ENCODE peak calls at places on chromosomes 7 and 10, in five cellular contexts. One of them, this sample, is unnamed.

GRCh38 chr7:87876759-87877234 is 504 bp downstream of the DBF4 start:
- DNase-seq in Panc1: no peak
- DNase-seq in AG04449: no peak
- DNase-seq in cardiac muscle cell: peak; percentile 78
- DNase-seq in activated effector memory CD4-positive, alpha-beta T cell treated with anti-CD3 and anti-CD28 coated beads, Interleukin-2, amount 50 U/mL, for 16 hours: peak; percentile 81
- DNase-seq in this sample: peak; percentile 21

GRCh38 chr10:94299417-94299816 is 63.3 kb downstream of the NOC3L start:
- DNase-seq in Panc1: no peak
- DNase-seq in AG04449: no peak
- DNase-seq in cardiac muscle cell: no peak
- DNase-seq in activated effector memory CD4-positive, alpha-beta T cell treated with anti-CD3 and anti-CD28 coated beads, Interleukin-2, amount 50 U/mL, for 16 hours: no peak
- DNase-seq in this sample: peak; percentile 64

GRCh38 chr7:88668591-88668990 is 90.9 kb upstream of the ZNF804B start:
- DNase-seq in Panc1: no peak
- DNase-seq in AG04449: no peak
- DNase-seq in cardiac muscle cell: no peak
- DNase-seq in activated effector memory CD4-positive, alpha-beta T cell treated with anti-CD3 and anti-CD28 coated beads, Interleukin-2, amount 50 U/mL, for 16 hours: no peak
- DNase-seq in this sample: no peak

GRCh38 chr7:40843338-40844026 is 708.7 kb downstream of the SUGCT start:
- DNase-seq in Panc1: no peak
- DNase-seq in AG04449: no peak
- DNase-seq in cardiac muscle cell: no peak
- DNase-seq in activated effector memory CD4-positive, alpha-beta T cell treated with anti-CD3 and anti-CD28 coated beads, Interleukin-2, amount 50 U/mL, for 16 hours: no peak
- DNase-seq in this sample: no peak

GRCh38 chr7:5701085-5701914 is 80.2 kb downstream of the RNF216 start:
- DNase-seq in Panc1: no peak
- DNase-seq in AG04449: no peak
- DNase-seq in cardiac muscle cell: no peak
- DNase-seq in activated effector memory CD4-positive, alpha-beta T cell treated with anti-CD3 and anti-CD28 coated beads, Interleukin-2, amount 50 U/mL, for 16 hours: peak; percentile 87
- DNase-seq in this sample: no peak

GRCh38 chr10:66180651-66181318 is 745.1 kb upstream of the LRRTM3 start:
- DNase-seq in Panc1: peak; percentile 25
- DNase-seq in AG04449: peak; percentile 7
- DNase-seq in cardiac muscle cell: peak; percentile 71
- DNase-seq in activated effector memory CD4-positive, alpha-beta T cell treated with anti-CD3 and anti-CD28 coated beads, Interleukin-2, amount 50 U/mL, for 16 hours: no peak
- DNase-seq in this sample: peak; percentile 7

GRCh38 chr10:64682043-64682442 is 1160.8 kb downstream of the REEP3 start:
- DNase-seq in Panc1: no peak
- DNase-seq in AG04449: no peak
- DNase-seq in cardiac muscle cell: no peak
- DNase-seq in activated effector memory CD4-positive, alpha-beta T cell treated with anti-CD3 and anti-CD28 coated beads, Interleukin-2, amount 50 U/mL, for 16 hours: no peak
- DNase-seq in this sample: peak; percentile 3

GRCh38 chr10:7626283-7626682 is 40.5 kb downstream of the ITIH5 start:
- DNase-seq in Panc1: no peak
- DNase-seq in AG04449: no peak
- DNase-seq in cardiac muscle cell: no peak
- DNase-seq in activated effector memory CD4-positive, alpha-beta T cell treated with anti-CD3 and anti-CD28 coated beads, Interleukin-2, amount 50 U/mL, for 16 hours: no peak
- DNase-seq in this sample: no peak

GRCh38 chr7:30251708-30252329 is 32.6 kb upstream of the ZNRF2 start:
- DNase-seq in Panc1: no peak
- DNase-seq in AG04449: no peak
- DNase-seq in cardiac muscle cell: no peak
- DNase-seq in activated effector memory CD4-positive, alpha-beta T cell treated with anti-CD3 and anti-CD28 coated beads, Interleukin-2, amount 50 U/mL, for 16 hours: no peak
- DNase-seq in this sample: no peak

GRCh38 chr7:43038229-43038628 is 74.2 kb upstream of the HECW1 start:
- DNase-seq in Panc1: no peak
- DNase-seq in AG04449: peak; percentile 63
- DNase-seq in cardiac muscle cell: no peak
- DNase-seq in activated effector memory CD4-positive, alpha-beta T cell treated with anti-CD3 and anti-CD28 coated beads, Interleukin-2, amount 50 U/mL, for 16 hours: no peak
- DNase-seq in this sample: peak; percentile 69

GRCh38 chr7:111198255-111198654 is 107.3 kb downstream of the LRRN3 start:
- DNase-seq in Panc1: peak; percentile 92
- DNase-seq in AG04449: peak; percentile 99
- DNase-seq in cardiac muscle cell: no peak
- DNase-seq in activated effector memory CD4-positive, alpha-beta T cell treated with anti-CD3 and anti-CD28 coated beads, Interleukin-2, amount 50 U/mL, for 16 hours: no peak
- DNase-seq in this sample: peak; percentile 94

GRCh38 chr10:29174389-29174788 is 114.5 kb upstream of the LYZL1 start:
- DNase-seq in Panc1: no peak
- DNase-seq in AG04449: no peak
- DNase-seq in cardiac muscle cell: no peak
- DNase-seq in activated effector memory CD4-positive, alpha-beta T cell treated with anti-CD3 and anti-CD28 coated beads, Interleukin-2, amount 50 U/mL, for 16 hours: no peak
- DNase-seq in this sample: no peak

GRCh38 chr7:113087278-113087998 is 811 bp upstream of the GPR85 start:
- DNase-seq in Panc1: no peak
- DNase-seq in AG04449: peak; percentile 71
- DNase-seq in cardiac muscle cell: peak; percentile 13
- DNase-seq in activated effector memory CD4-positive, alpha-beta T cell treated with anti-CD3 and anti-CD28 coated beads, Interleukin-2, amount 50 U/mL, for 16 hours: no peak
- DNase-seq in this sample: peak; percentile 73

GRCh38 chr7:138468244-138469123 is 8.4 kb downstream of the TRIM24 start:
- DNase-seq in Panc1: no peak
- DNase-seq in AG04449: no peak
- DNase-seq in cardiac muscle cell: no peak
- DNase-seq in activated effector memory CD4-positive, alpha-beta T cell treated with anti-CD3 and anti-CD28 coated beads, Interleukin-2, amount 50 U/mL, for 16 hours: no peak
- DNase-seq in this sample: no peak

GRCh38 chr7:155066417-155066950 is 3.6 kb upstream of the HTR5A start:
- DNase-seq in Panc1: peak; percentile 86
- DNase-seq in AG04449: peak; percentile 36
- DNase-seq in cardiac muscle cell: no peak
- DNase-seq in activated effector memory CD4-positive, alpha-beta T cell treated with anti-CD3 and anti-CD28 coated beads, Interleukin-2, amount 50 U/mL, for 16 hours: no peak
- DNase-seq in this sample: peak; percentile 50

This sample was measured in GM04503.